ENCODE peak calls at places on chromosomes 13 and 19, in ten cellular contexts. L is PC-3; Q is tibial nerve; S is activated naive CD8-positive, alpha-beta T cell treated with anti-CD3 and anti-CD28 coated beads, Interleukin-2, amount 50 U/mL, for 24 hours; K is fibroblast of lung; W is G401; N is stimulated activated CD4-positive, alpha-beta T cell treated with anti-CD3 and anti-CD28 coated beads, Interleukin-1b, Interleukin-23, amount 100 ng/mL, for 1 hour; Z is stimulated activated naive CD8-positive, alpha-beta T cell treated with anti-CD3 and anti-CD28 coated beads, Interleukin-15, amount 100 ng/mL, for 72 hours; X is GDM1; B is AG10803. Y is an unnamed sample.
A peak's percentile ranks its signal among the peaks of the same experiment; 100 is the strongest.

GRCh38 chr13:93963266-93964131 is 516.0 kb downstream of the DCT start:
- DNase-seq in K (peak; percentile 62), W (no peak), S (no peak), Z (no peak), Q (no peak), X (no peak), B (peak; percentile 72), N (no peak), L (peak; percentile 73), Y (peak; percentile 65)

GRCh38 chr13:36288794-36289391 is 8.7 kb downstream of the CCDC169 start:
- DNase-seq in N (no peak), X (no peak), K (no peak), W (no peak), Q (no peak), S (no peak), L (peak; percentile 17), Z (no peak), B (no peak), Y (no peak)

GRCh38 chr19:17775245-17775927 is 19.6 kb upstream of the B3GNT3 start:
- DNase-seq in L (peak; percentile 74), Q (no peak), S (peak; percentile 59), B (peak; percentile 9), W (peak; percentile 42), N (no peak), Z (peak; percentile 44), K (no peak), X (peak; percentile 16), Y (no peak)

GRCh38 chr19:35337081-35337983 is 8.3 kb downstream of the CD22 start:
- DNase-seq in S (no peak), W (no peak), L (no peak), X (no peak), Z (no peak), N (no peak), K (no peak), Q (no peak), B (no peak), Y (no peak)

GRCh38 chr13:24680258-24680920 is at the start of gene ATP12A:
- DNase-seq in L (no peak), Q (no peak), N (no peak), S (peak; percentile 45), K (no peak), W (no peak), X (no peak), Z (peak; percentile 43), B (no peak), Y (no peak)

GRCh38 chr19:55188620-55189019 is 8.5 kb upstream of the SYT5 start:
- DNase-seq in L (no peak), S (no peak), K (no peak), B (no peak), Q (no peak), X (no peak), Z (no peak), W (no peak), N (no peak), Y (no peak)

GRCh38 chr19:31408460-31409124 is 59.4 kb upstream of the TSHZ3 start:
- DNase-seq in B (peak; percentile 87), K (peak; percentile 93), Z (no peak), S (no peak), Q (no peak), L (peak; percentile 36), X (no peak), N (no peak), W (no peak), Y (peak; percentile 89)

GRCh38 chr19:9309974-9310446 is 372 bp upstream of the ZNF699 start:
- DNase-seq in L (peak; percentile 97), S (peak; percentile 89), W (peak; percentile 97), Z (no peak), N (no peak), X (peak; percentile 91), K (no peak), B (peak; percentile 86), Q (peak; percentile 74), Y (no peak)

GRCh38 chr19:15701757-15702589 is 25.9 kb upstream of the OR10H2 start:
- DNase-seq in B (no peak), K (no peak), X (no peak), L (no peak), Q (no peak), W (no peak), N (no peak), S (no peak), Z (no peak), Y (no peak)

GRCh38 chr13:33519561-33520479 is 234.3 kb upstream of the STARD13 start:
- DNase-seq in K (peak; percentile 98), N (no peak), Z (no peak), Q (no peak), S (no peak), L (no peak), B (peak; percentile 96), W (peak; percentile 75), X (no peak), Y (no peak)

GRCh38 chr19:39319098-39319891 is 1.4 kb downstream of the LRFN1 start:
- DNase-seq in B (no peak), W (no peak), K (no peak), Z (no peak), N (no peak), L (no peak), X (no peak), S (no peak), Q (no peak), Y (no peak)

GRCh38 chr13:26037302-26037701 is 14.5 kb downstream of the SHISA2 start:
- DNase-seq in S (peak; percentile 27), K (no peak), L (peak; percentile 56), X (no peak), W (no peak), N (no peak), Q (no peak), Z (peak; percentile 44), B (no peak), Y (no peak)

GRCh38 chr19:45499196-45500180 is 1.2 kb downstream of the PPM1N start:
- DNase-seq in Z (peak; percentile 80), X (no peak), S (peak; percentile 76), N (no peak), L (peak; percentile 42), W (no peak), Q (no peak), B (peak; percentile 18), K (no peak), Y (peak; percentile 63)

GRCh38 chr13:72004975-72005374 is 138.0 kb upstream of the DACH1 start:
- DNase-seq in S (no peak), Q (no peak), L (peak; percentile 71), B (peak; percentile 73), N (no peak), X (no peak), K (peak; percentile 73), Z (no peak), W (no peak), Y (peak; percentile 2)

GRCh38 chr13:40640845-40641458 is 25.5 kb downstream of the FOXO1 start:
- DNase-seq in L (peak; percentile 37), S (no peak), Q (no peak), Z (peak; percentile 61), K (no peak), N (no peak), B (no peak), X (peak; percentile 70), W (no peak), Y (no peak)

GRCh38 chr13:37427843-37428494 is 170.6 kb downstream of the POSTN start:
- DNase-seq in B (no peak), N (no peak), X (no peak), Q (no peak), L (no peak), Z (no peak), K (no peak), W (no peak), S (no peak), Y (no peak)

Y was measured in HS-5.